ENCODE peak calls at places on chromosomes 13 and 19, in seven cellular contexts. V, E, S, Z, O, C and W are unnamed samples.

GRCh38 chr19:49889687-49890348 is 6.9 kb downstream of the IL4I1 start:
- DNase-seq in V (no peak), E (peak; percentile 55), S (peak; percentile 78), Z (peak; percentile 94), O (peak; percentile 70), C (peak; percentile 75), W (peak; percentile 79)

GRCh38 chr19:16587031-16588023 is 15.1 kb upstream of the SLC35E1 start:
- DNase-seq in V (no peak), E (no peak), S (peak; percentile 54), Z (no peak), O (no peak), C (no peak), W (peak; percentile 80)

GRCh38 chr13:98998831-98999634 is 21.2 kb upstream of the DOCK9 start:
- DNase-seq in V (no peak), E (no peak), S (no peak), Z (no peak), O (no peak), C (no peak), W (no peak)

GRCh38 chr19:53942001-53942786 is 20.5 kb upstream of the CACNG8 start:
- DNase-seq in V (no peak), E (no peak), S (no peak), Z (peak; percentile 100), O (no peak), C (no peak), W (peak; percentile 86)

GRCh38 chr19:30733826-30734550 is 361.8 kb downstream of the ZNF536 start:
- DNase-seq in V (no peak), E (no peak), S (no peak), Z (no peak), O (no peak), C (no peak), W (no peak)

GRCh38 chr13:28622286-28622685 is 36.6 kb upstream of the POMP start:
- DNase-seq in V (no peak), E (peak; percentile 37), S (peak; percentile 48), Z (no peak), O (peak; percentile 59), C (peak; percentile 30), W (peak; percentile 57)

GRCh38 chr13:112996671-112997091 is 27.7 kb downstream of the MCF2L start:
- DNase-seq in V (no peak), E (no peak), S (no peak), Z (no peak), O (no peak), C (no peak), W (no peak)

GRCh38 chr19:47157455-47158321 is 27.1 kb downstream of the SAE1 start:
- DNase-seq in V (no peak), E (peak; percentile 58), S (peak; percentile 53), Z (peak; percentile 67), O (peak; percentile 14), C (peak; percentile 70), W (peak; percentile 27)

GRCh38 chr19:4962085-4962619 is 6.8 kb upstream of the KDM4B start:
- DNase-seq in V (no peak), E (no peak), S (no peak), Z (no peak), O (no peak), C (no peak), W (no peak)

GRCh38 chr13:45873491-45874360 is 22.2 kb upstream of the SIAH3 start:
- DNase-seq in V (no peak), E (no peak), S (no peak), Z (no peak), O (no peak), C (no peak), W (no peak)

GRCh38 chr19:35556025-35556590 is 7.3 kb downstream of the ATP4A start:
- DNase-seq in V (no peak), E (no peak), S (no peak), Z (no peak), O (no peak), C (no peak), W (no peak)

GRCh38 chr19:19744641-19745040 is 11.7 kb upstream of the ZNF14 start:
- DNase-seq in V (no peak), E (no peak), S (no peak), Z (no peak), O (no peak), C (no peak), W (peak; percentile 13)

GRCh38 chr19:16069813-16070365 is 6.4 kb upstream of the TPM4 start:
- DNase-seq in V (no peak), E (no peak), S (peak; percentile 11), Z (no peak), O (no peak), C (no peak), W (no peak)

GRCh38 chr19:30065680-30066606 is 123.9 kb downstream of the URI1 start:
- DNase-seq in V (no peak), E (no peak), S (no peak), Z (no peak), O (no peak), C (no peak), W (no peak)

GRCh38 chr19:49347835-49348234 is 12.6 kb downstream of the CD37 start:
- DNase-seq in V (no peak), E (no peak), S (no peak), Z (no peak), O (no peak), C (no peak), W (peak; percentile 54)

GRCh38 chr13:93472296-93472695 is 245.7 kb downstream of the GPC6 start:
- DNase-seq in V (no peak), E (no peak), S (no peak), Z (no peak), O (no peak), C (no peak), W (no peak)
- H3K27ac ChIP-seq in V (no peak overlapping the region), E (no peak overlapping the region), S (no peak overlapping the region), Z (no peak overlapping the region), O (no peak overlapping the region), C (no peak overlapping the region), W (no peak overlapping the region)

DNA sequence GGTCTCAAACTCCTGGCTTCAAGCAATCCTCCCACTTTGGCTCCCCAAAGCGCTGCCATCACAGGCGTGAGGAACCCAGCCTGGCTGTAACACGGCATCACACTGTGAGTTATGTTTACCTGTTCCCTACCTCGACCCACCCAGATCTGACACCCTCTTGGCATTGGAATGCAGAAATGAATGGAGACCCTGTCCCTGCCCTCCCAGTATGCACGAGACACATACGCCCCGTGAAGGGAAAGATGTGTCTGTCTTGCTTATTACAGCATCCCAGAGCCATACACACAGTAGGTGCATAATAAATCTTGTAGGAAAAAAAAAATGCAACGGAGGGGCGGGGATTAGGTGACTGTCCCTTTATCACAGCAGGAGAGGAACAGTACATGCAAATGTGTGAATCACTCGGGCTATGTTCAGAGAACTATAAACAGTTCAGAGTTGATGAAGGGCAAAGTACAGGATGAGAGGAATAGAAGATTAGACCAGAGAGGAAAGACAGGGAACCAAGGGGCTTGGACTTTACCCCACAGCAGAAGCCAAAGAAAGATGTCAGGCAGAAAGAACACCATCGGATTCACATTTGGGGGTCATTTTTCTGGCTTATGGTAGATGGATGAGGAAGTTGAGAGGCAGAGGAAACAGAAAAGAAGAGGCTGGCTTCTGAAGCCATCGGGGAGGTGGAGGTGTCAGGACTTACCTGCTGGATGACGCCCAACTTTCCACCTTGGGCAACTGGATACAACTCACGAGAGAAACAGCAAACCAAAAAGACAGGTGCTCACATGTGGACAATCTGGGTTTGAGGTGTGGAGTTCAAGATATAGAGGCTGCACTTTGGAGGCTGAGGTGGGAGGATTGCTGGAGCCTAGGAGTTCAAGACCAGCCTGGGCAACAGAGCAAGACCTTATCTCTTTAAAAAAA is 94.3 kb downstream of the INSR start:
- DNase-seq in V (no peak), E (no peak), S (no peak), Z (no peak), O (no peak), C (no peak), W (no peak)
- TF ChIP-seq POLR2A in V (no peak), E (no peak), S (no peak), Z (no peak), O (no peak), C (no peak), W (no peak)

GRCh38 chr13:44196186-44196751 is 177.4 kb upstream of the SERP2 start:
- DNase-seq in V (no peak), E (no peak), S (no peak), Z (no peak), O (no peak), C (no peak), W (no peak)

GRCh38 chr13:44197791-44198770 is 175.5 kb upstream of the SERP2 start:
- DNase-seq in V (no peak), E (no peak), S (no peak), Z (no peak), O (no peak), C (no peak), W (no peak)

GRCh38 chr13:44198826-44199225 is 174.8 kb upstream of the SERP2 start:
- DNase-seq in V (no peak), E (no peak), S (no peak), Z (no peak), O (no peak), C (no peak), W (no peak)

GRCh38 chr13:44193731-44194130 is 179.9 kb upstream of the SERP2 start:
- DNase-seq in V (no peak), E (no peak), S (no peak), Z (no peak), O (no peak), C (no peak), W (no peak)

DNA sequence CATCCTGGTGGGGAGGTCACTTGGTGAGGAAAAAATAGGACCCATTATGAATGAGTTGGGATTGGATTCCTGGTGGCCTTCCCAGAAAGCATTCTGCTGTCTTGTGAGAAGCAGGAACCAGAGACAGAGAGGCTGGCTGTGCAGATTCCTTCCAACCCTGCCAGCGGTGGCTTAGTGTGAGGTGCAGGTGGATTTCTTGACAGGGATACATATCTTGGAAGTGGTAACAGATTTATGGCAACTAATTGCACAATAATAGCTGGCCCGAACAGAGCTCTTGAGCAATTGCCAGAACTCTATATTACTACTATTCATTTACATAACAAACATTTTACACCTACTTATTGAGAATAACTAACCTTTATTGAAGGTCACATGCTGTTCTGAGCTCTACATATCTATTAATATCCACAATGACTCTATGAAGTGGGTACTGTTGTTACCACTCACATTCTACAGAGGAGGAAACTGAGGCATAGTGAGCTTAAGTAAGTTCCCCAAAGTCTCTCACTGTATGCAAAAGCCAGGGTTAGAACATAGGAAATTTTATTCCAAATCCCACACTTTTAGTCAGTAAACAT is 173.9 kb upstream of the SERP2 start:
- DNase-seq in V (no peak), E (peak; percentile 54), S (no peak), Z (no peak), O (peak; percentile 87), C (no peak), W (no peak)
- H3K27ac ChIP-seq in V (peak overlapping the region; percentile 66), E (peak overlapping the region; percentile 27), S (no peak overlapping the region), Z (no peak overlapping the region), O (peak overlapping the region; percentile 31), C (no peak overlapping the region), W (no peak overlapping the region)

GRCh38 chr19:18321729-18322091 is 1.2 kb downstream of the LSM4 start:
- DNase-seq in V (no peak), E (no peak), S (no peak), Z (no peak), O (no peak), C (no peak), W (no peak)

GRCh38 chr19:18320865-18321728 is 1.8 kb downstream of the LSM4 start:
- DNase-seq in V (no peak), E (no peak), S (peak; percentile 60), Z (no peak), O (no peak), C (no peak), W (no peak)

GRCh38 chr19:18322318-18322758 is 538 bp downstream of the LSM4 start:
- DNase-seq in V (no peak), E (no peak), S (peak; percentile 53), Z (no peak), O (peak; percentile 41), C (peak; percentile 51), W (peak; percentile 60)

GRCh38 chr19:18319591-18320135 is 3.2 kb downstream of the LSM4 start:
- DNase-seq in V (no peak), E (no peak), S (peak; percentile 29), Z (no peak), O (no peak), C (no peak), W (no peak)

GRCh38 chr19:18322759-18323460 is at the start of gene LSM4:
- DNase-seq in V (peak; percentile 94), E (peak; percentile 98), S (peak; percentile 99), Z (peak; percentile 99), O (peak; percentile 99), C (peak; percentile 98), W (peak; percentile 99)
- TF ChIP-seq POLR2A in V (peak; percentile 78), E (peak; percentile 53), S (peak; percentile 71), Z (peak; percentile 79), O (peak; percentile 90), C (peak; percentile 82), W (peak; percentile 29)